ENCODE peak calls at places on chromosomes 11 and 22, in ten cellular contexts. C, M, G, V, F, D, B, W, T and R are unnamed samples.
A peak's percentile ranks its signal among the peaks of the same experiment; 100 is the strongest.

GRCh38 chr11:13446444-13446843 is 16.6 kb downstream of the BTBD10 start:
- DNase-seq in B (no peak), F (peak; percentile 74), M (no peak), G (no peak), V (peak; percentile 47), D (no peak), W (no peak), T (no peak), C (no peak), R (peak; percentile 60)

GRCh38 chr22:39592104-39593060 is 21.8 kb downstream of the CACNA1I start:
- DNase-seq in C (no peak), B (peak; percentile 81), W (no peak), V (peak; percentile 56), D (peak; percentile 60), T (peak; percentile 66), G (no peak), M (peak; percentile 16), F (peak; percentile 56), R (peak; percentile 84)

GRCh38 chr11:121225402-121225801 is 67.2 kb upstream of the SC5D start:
- DNase-seq in T (no peak), D (no peak), G (no peak), M (no peak), W (no peak), B (no peak), V (no peak), F (no peak), C (no peak), R (no peak)

GRCh38 chr11:69925366-69926196 is 106.4 kb upstream of the FGF3 start:
- DNase-seq in G (no peak), M (no peak), C (no peak), B (no peak), T (no peak), D (no peak), F (peak; percentile 10), W (no peak), V (no peak), R (no peak)

GRCh38 chr11:35321532-35322320 is 97.6 kb downstream of the SLC1A2 start:
- DNase-seq in V (peak; percentile 95), M (peak; percentile 72), D (no peak), W (no peak), T (peak; percentile 17), B (no peak), G (no peak), F (no peak), C (no peak), R (peak; percentile 85)

GRCh38 chr22:35732116-35732515 is 14.4 kb downstream of the APOL5 start:
- DNase-seq in C (no peak), M (no peak), V (no peak), W (no peak), D (no peak), F (no peak), T (no peak), B (no peak), G (no peak), R (no peak)

GRCh38 chr11:64281957-64282770 is 2.3 kb downstream of the BAD start:
- DNase-seq in M (no peak), T (no peak), B (no peak), G (no peak), D (no peak), C (no peak), V (no peak), W (no peak), F (no peak), R (no peak)

GRCh38 chr11:94147433-94147845 is 18.8 kb downstream of the PANX1 start:
- DNase-seq in B (no peak), F (no peak), T (no peak), M (no peak), D (no peak), C (no peak), W (no peak), V (no peak), G (no peak), R (no peak)

GRCh38 chr22:37254867-37255233 is 10.8 kb upstream of the RAC2 start:
- DNase-seq in G (no peak), C (no peak), T (no peak), W (no peak), F (peak; percentile 91), M (no peak), V (peak; percentile 76), B (no peak), D (no peak), R (no peak)

GRCh38 chr11:17389957-17390649 is 1.6 kb upstream of the KCNJ11 start:
- DNase-seq in T (no peak), F (no peak), M (no peak), B (no peak), V (no peak), G (no peak), D (no peak), C (no peak), W (no peak), R (no peak)

GRCh38 chr11:45288395-45288794 is 2.3 kb upstream of the SYT13 start:
- DNase-seq in T (no peak), G (no peak), C (no peak), B (no peak), V (no peak), F (no peak), W (no peak), D (no peak), M (no peak), R (no peak)

GRCh38 chr11:66277475-66278391 is at the start of gene CNIH2:
- DNase-seq in M (no peak), F (peak; percentile 18), T (no peak), D (no peak), B (no peak), W (no peak), V (no peak), C (no peak), G (no peak), R (peak; percentile 47)

GRCh38 chr22:19739448-19739895 is 16.1 kb downstream of the GP1BB start:
- DNase-seq in G (no peak), V (no peak), D (no peak), F (no peak), B (no peak), M (no peak), T (no peak), W (no peak), C (no peak), R (no peak)

GRCh38 chr11:83459802-83460201 is 173.6 kb upstream of the CCDC90B start:
- DNase-seq in F (peak; percentile 2), W (no peak), G (no peak), C (no peak), V (no peak), T (no peak), M (no peak), D (no peak), B (no peak), R (no peak)